ENCODE peak calls at places on chromosomes 2 and 18, in five cellular contexts. Z, E, W, G and T are unnamed samples. For H3K9me3, the result is how much of the 10 kb centered on the place peaks cover.

GRCh38 chr2:30235859-30236535 is 4.7 kb downstream of the LBH start:
- DNase-seq in Z (no peak), E (no peak), W (no peak), G (no peak), T (no peak)

GRCh38 chr2:145464901-145465300 is 945.0 kb upstream of the ZEB2 start:
- DNase-seq in Z (no peak), E (no peak), W (no peak), G (no peak), T (no peak)

GRCh38 chr2:204219196-204219595 is 282.6 kb downstream of the ICOS start:
- DNase-seq in Z (no peak), E (no peak), W (no peak), G (no peak), T (no peak)

GRCh38 chr2:96116424-96116878 is at the start of gene ADRA2B:
- DNase-seq in Z (no peak), E (peak), W (peak), G (no peak), T (peak)

GRCh38 chr2:229980440-229981184 is 58.3 kb downstream of the FBXO36 start:
- DNase-seq in Z (peak), E (peak), W (no peak), G (peak), T (no peak)

GRCh38 chr2:10432315-10433181 is 15.6 kb downstream of the ODC1 start:
- DNase-seq in Z (no peak), E (peak), W (no peak), G (no peak), T (peak)

GRCh38 chr2:100383306-100383705 is 34.2 kb downstream of the CHST10 start:
- DNase-seq in Z (no peak), E (no peak), W (no peak), G (no peak), T (no peak)

GRCh38 chr18:40868110-40868858 is 1086.8 kb upstream of the PIK3C3 start:
- DNase-seq in Z (peak), E (no peak), W (no peak), G (no peak), T (no peak)

GRCh38 chr18:76937597-76937996 is 115.2 kb downstream of the ZNF236 start:
- DNase-seq in Z (no peak), E (no peak), W (no peak), G (no peak), T (no peak)

GRCh38 chr2:121856358-121856757 is 100.9 kb downstream of the TSN start:
- DNase-seq in Z (no peak), E (no peak), W (no peak), G (no peak), T (no peak)

GRCh38 chr2:150681120-150681796 is 193.8 kb upstream of the RND3 start:
- DNase-seq in Z (peak), E (no peak), W (no peak), G (no peak), T (no peak)

GRCh38 chr2:10947005-10947440 is 35.3 kb downstream of the KCNF1 start:
- DNase-seq in Z (no peak), E (no peak), W (no peak), G (no peak), T (no peak)

GRCh38 chr18:45588284-45588683 is 27.0 kb upstream of the SLC14A2 start:
- DNase-seq in Z (no peak), E (no peak), W (no peak), G (no peak), T (no peak)

GRCh38 chr2:105952131-105952530 is 207.4 kb downstream of the NCK2 start:
- DNase-seq in Z (no peak), E (no peak), W (no peak), G (no peak), T (no peak)

GRCh38 chr18:37612941-37613340 is 47.3 kb upstream of the CELF4 start:
- DNase-seq in Z (no peak), E (no peak), W (no peak), G (no peak), T (no peak)

GRCh38 chr2:55616509-55617159 is 788 bp downstream of the PPP4R3B start:
- DNase-seq in Z (no peak), E (peak), W (peak), G (no peak), T (peak)

GRCh38 chr2:235171511-235172130 is 219.8 kb downstream of the SH3BP4 start:
- DNase-seq in Z (no peak), E (no peak), W (no peak), G (no peak), T (no peak)

GRCh38 chr2:160576054-160576499 is 82.5 kb upstream of the RBMS1 start:
- DNase-seq in Z (no peak), E (no peak), W (no peak), G (no peak), T (no peak)

GRCh38 chr2:24354382-24354781 is 6.0 kb downstream of the ITSN2 start:
- DNase-seq in Z (no peak), E (no peak), W (no peak), G (no peak), T (no peak)

GRCh38 chr2:237449193-237449797 is 35.3 kb upstream of the COL6A3 start:
- DNase-seq in Z (no peak), E (no peak), W (no peak), G (peak), T (no peak)

GRCh38 chr18:44536041-44536440 is 144.6 kb upstream of the SETBP1 start:
- DNase-seq in Z (no peak), E (no peak), W (no peak), G (no peak), T (no peak)

GRCh38 chr18:79585395-79586370 is 93.9 kb upstream of the CTDP1 start:
- DNase-seq in Z (no peak), E (peak), W (no peak), G (no peak), T (no peak)

GRCh38 chr2:85851253-85851955 is 37.4 kb downstream of the ST3GAL5 start:
- DNase-seq in Z (no peak), E (no peak), W (no peak), G (no peak), T (no peak)

GRCh38 chr18:68267583-68267982 is 447.3 kb downstream of the TMX3 start:
- DNase-seq in Z (no peak), E (no peak), W (no peak), G (no peak), T (no peak)

GRCh38 chr2:202317080-202317859 is 51.7 kb downstream of the NOP58 start:
- DNase-seq in Z (no peak), E (no peak), W (no peak), G (peak), T (no peak)

GRCh38 chr2:11699686-11700670 is 30.0 kb upstream of the NTSR2 start:
- DNase-seq in Z (no peak), E (no peak), W (no peak), G (no peak), T (no peak)

GRCh38 chr2:69559696-69560482 is 83.7 kb downstream of the AAK1 start:
- DNase-seq in Z (peak), E (peak), W (no peak), G (no peak), T (no peak)

GRCh38 chr18:7684966-7685365 is 117.8 kb downstream of the PTPRM start:
- DNase-seq in Z (no peak), E (no peak), W (no peak), G (no peak), T (no peak)

GRCh38 chr2:70247364-70248144 is 874 bp downstream of the TIA1 start:
- DNase-seq in Z (no peak), E (no peak), W (no peak), G (no peak), T (no peak)

GRCh38 chr2:233430651-233431050 is 76.4 kb downstream of the DGKD start:
- DNase-seq in Z (no peak), E (no peak), W (no peak), G (no peak), T (no peak)

GRCh38 chr2:143937563-143938346 is 582.2 kb downstream of the ZEB2 start:
- DNase-seq in Z (no peak), E (no peak), W (no peak), G (no peak), T (no peak)

GRCh38 chr18:22558945-22559385 is 141.2 kb upstream of the CTAGE1 start:
- DNase-seq in Z (no peak), E (peak), W (no peak), G (peak), T (no peak)

GRCh38 chr18:49041677-49042570 is 91.2 kb upstream of the SMAD7 start:
- DNase-seq in Z (no peak), E (no peak), W (peak), G (peak), T (peak)

DNA sequence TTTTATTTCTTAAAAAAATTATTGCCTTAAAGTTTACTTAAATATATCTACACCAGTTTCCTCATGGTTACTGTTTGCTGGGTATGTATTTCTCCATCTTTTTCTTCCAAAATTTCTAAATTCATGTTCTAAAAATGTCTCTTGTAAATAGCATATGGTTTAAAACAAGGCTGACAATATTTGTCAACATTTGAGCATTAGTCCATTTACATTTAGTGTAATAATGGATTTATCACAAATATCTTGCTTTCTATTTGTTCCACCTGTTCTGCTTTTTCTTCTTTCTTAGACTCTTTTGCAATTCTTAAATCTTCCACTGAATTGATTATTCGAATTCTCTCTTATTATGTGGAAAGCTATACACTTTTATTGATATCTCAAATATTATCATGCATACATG is 87.7 kb upstream of the SMAD7 start:
- DNase-seq in Z (no peak), E (no peak), W (no peak), G (no peak), T (no peak)
- H3K9me3 ChIP-seq in Z (under half), E (under half), W (under half), G (under half), T (under half)

DNA sequence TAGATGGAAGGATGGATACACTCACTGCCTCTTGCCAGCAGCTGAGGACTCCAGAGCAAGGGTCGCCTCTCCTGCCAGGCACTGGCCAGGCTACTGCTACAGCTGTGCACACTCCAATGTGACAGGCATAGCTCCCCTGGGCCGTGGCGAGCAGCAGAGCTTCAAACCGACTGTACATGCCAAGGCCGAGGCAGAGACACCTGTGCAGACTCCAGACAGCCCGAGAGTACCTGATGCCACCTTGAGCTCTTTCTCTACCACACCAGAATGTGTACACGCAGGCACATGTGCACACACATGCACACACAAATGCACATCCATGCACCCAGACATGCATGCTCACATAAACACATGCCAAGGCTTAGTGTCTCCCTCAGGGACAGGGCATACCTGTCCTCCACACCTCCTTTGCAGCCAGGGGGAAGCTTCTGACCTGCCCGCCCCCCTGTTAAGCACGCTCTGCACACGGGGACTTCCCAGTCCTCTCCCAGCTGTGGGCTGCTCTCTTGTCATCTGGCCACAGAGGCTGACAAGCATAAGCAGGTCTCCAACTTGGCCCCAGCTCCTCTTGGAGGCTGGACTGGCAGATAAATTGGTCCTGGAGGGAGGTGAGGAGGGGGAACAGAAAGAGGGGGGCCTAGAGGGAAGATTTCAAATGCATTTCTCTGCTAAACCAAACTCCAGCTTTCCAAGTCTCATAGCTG is 508.5 kb upstream of the MYT1L start:
- DNase-seq in Z (no peak), E (no peak), W (no peak), G (no peak), T (no peak)
- H3K9me3 ChIP-seq in Z (under half), E (under half), W (under half), G (under half), T (under half)

GRCh38 chr2:13485256-13485655 is 768.5 kb downstream of the TRIB2 start:
- DNase-seq in Z (no peak), E (no peak), W (no peak), G (no peak), T (no peak)
- H3K9me3 ChIP-seq in Z (under half), E (under half), W (under half), G (under half), T (under half)

GRCh38 chr18:66344227-66344626 is 259.7 kb downstream of the CDH19 start:
- DNase-seq in Z (no peak), E (no peak), W (no peak), G (no peak), T (no peak)
- H3K9me3 ChIP-seq in Z (under half), E (under half), W (under half), G (under half), T (under half)

GRCh38 chr18:55794288-55795052 is 206.5 kb upstream of the TCF4 start:
- DNase-seq in Z (no peak), E (no peak), W (no peak), G (no peak), T (no peak)
- H3K9me3 ChIP-seq in Z (under half), E (under half), W (under half), G (under half), T (under half)

DNA sequence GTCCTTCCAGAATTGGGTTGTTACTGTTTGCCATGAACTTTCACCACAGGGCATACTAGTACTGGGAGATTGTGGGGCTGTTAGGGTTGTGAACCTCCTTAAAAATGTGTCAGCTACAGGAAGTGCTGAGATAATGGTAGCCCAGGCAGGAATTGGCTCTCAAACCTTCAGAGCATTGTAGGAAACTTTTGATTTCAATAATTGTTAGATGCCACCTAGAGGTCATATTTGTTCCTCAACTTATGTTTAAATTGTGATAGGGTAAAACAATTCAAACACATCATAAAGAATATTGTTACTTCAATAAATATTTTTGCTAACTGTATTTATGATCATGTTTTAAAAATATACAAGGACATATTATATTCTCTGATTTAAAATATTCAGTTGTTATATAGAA is 594.6 kb downstream of the ADCYAP1 start:
- DNase-seq in Z (no peak), E (no peak), W (no peak), G (no peak), T (no peak)
- H3K9me3 ChIP-seq in Z (under half), E (under half), W (under half), G (under half), T (under half)

DNA sequence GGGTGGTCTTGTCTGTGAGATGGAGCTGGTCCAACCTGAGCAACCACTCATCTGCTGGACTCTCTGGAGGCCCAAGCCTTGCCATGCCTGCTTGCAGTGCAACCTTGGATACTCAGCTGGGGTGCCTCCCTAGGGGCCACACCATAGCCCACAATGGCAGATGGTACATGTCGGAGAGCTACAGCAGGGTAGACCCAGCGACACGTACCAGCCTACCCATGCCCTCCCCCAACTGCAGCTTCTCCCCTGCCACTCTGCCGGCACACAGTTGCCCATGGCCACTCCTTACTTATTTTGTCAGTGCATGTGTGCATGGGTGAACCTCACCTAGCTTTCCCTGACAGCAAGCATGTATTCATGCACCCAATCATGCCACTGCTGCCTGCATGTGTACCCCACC is 690.9 kb downstream of the CCDC85A start:
- DNase-seq in Z (no peak), E (no peak), W (no peak), G (no peak), T (no peak)
- H3K9me3 ChIP-seq in Z (under half), E (under half), W (under half), G (under half), T (under half)